ENCODE peak calls at places on chromosomes 11 and 22, in nine cellular contexts. One of them, this sample, is unnamed.

GRCh38 chr11:47132981-47133380 is 43.7 kb downstream of the ARFGAP2 start:
- DNase-seq in uterus: no peak
- DNase-seq in lower leg skin: no peak
- DNase-seq in GM23338: no peak
- DNase-seq in neuronal stem cell: no peak
- DNase-seq in GM23248: no peak
- DNase-seq in cardiac muscle cell: no peak
- DNase-seq in PC-3: no peak
- DNase-seq in fibroblast of mammary gland: no peak
- DNase-seq in this sample: no peak

GRCh38 chr22:35189559-35189958 is 67.7 kb upstream of the HMGXB4 start:
- DNase-seq in uterus: no peak
- DNase-seq in lower leg skin: no peak
- DNase-seq in GM23338: no peak
- DNase-seq in neuronal stem cell: no peak
- DNase-seq in GM23248: no peak
- DNase-seq in cardiac muscle cell: no peak
- DNase-seq in PC-3: no peak
- DNase-seq in fibroblast of mammary gland: no peak
- DNase-seq in this sample: no peak

GRCh38 chr11:74520316-74520715 is 26.8 kb upstream of the LIPT2 start:
- DNase-seq in uterus: no peak
- DNase-seq in lower leg skin: no peak
- DNase-seq in GM23338: no peak
- DNase-seq in neuronal stem cell: no peak
- DNase-seq in GM23248: no peak
- DNase-seq in cardiac muscle cell: no peak
- DNase-seq in PC-3: no peak
- DNase-seq in fibroblast of mammary gland: no peak
- DNase-seq in this sample: no peak

GRCh38 chr11:3218483-3219280 is at the start of gene MRGPRG:
- DNase-seq in uterus: no peak
- DNase-seq in lower leg skin: no peak
- DNase-seq in GM23338: no peak
- DNase-seq in neuronal stem cell: no peak
- DNase-seq in GM23248: no peak
- DNase-seq in cardiac muscle cell: no peak
- DNase-seq in PC-3: no peak
- DNase-seq in fibroblast of mammary gland: no peak
- DNase-seq in this sample: peak; percentile 68

GRCh38 chr11:117769530-117769929 is 27.5 kb downstream of the DSCAML1 start:
- DNase-seq in uterus: no peak
- DNase-seq in lower leg skin: no peak
- DNase-seq in GM23338: no peak
- DNase-seq in neuronal stem cell: no peak
- DNase-seq in GM23248: no peak
- DNase-seq in cardiac muscle cell: no peak
- DNase-seq in PC-3: no peak
- DNase-seq in fibroblast of mammary gland: no peak
- DNase-seq in this sample: no peak

GRCh38 chr11:1053121-1053901 is 16.8 kb upstream of the MUC6 start:
- DNase-seq in uterus: no peak
- DNase-seq in lower leg skin: no peak
- DNase-seq in GM23338: no peak
- DNase-seq in neuronal stem cell: no peak
- DNase-seq in GM23248: peak; percentile 30
- DNase-seq in cardiac muscle cell: peak; percentile 34
- DNase-seq in PC-3: peak; percentile 27
- DNase-seq in fibroblast of mammary gland: no peak
- DNase-seq in this sample: no peak

GRCh38 chr22:45273452-45274075 is 11.2 kb upstream of the UPK3A start:
- DNase-seq in uterus: no peak
- DNase-seq in lower leg skin: no peak
- DNase-seq in GM23338: no peak
- DNase-seq in neuronal stem cell: no peak
- DNase-seq in GM23248: no peak
- DNase-seq in cardiac muscle cell: no peak
- DNase-seq in PC-3: no peak
- DNase-seq in fibroblast of mammary gland: no peak
- DNase-seq in this sample: no peak

GRCh38 chr11:23897453-23898289 is 599.2 kb upstream of the LUZP2 start:
- DNase-seq in uterus: no peak
- DNase-seq in lower leg skin: no peak
- DNase-seq in GM23338: no peak
- DNase-seq in neuronal stem cell: no peak
- DNase-seq in GM23248: peak; percentile 93
- DNase-seq in cardiac muscle cell: peak; percentile 85
- DNase-seq in PC-3: peak; percentile 1
- DNase-seq in fibroblast of mammary gland: peak; percentile 93
- DNase-seq in this sample: no peak

GRCh38 chr11:31882951-31883392 is 71.8 kb upstream of the PAX6 start:
- DNase-seq in uterus: no peak
- DNase-seq in lower leg skin: no peak
- DNase-seq in GM23338: peak; percentile 35
- DNase-seq in neuronal stem cell: peak; percentile 23
- DNase-seq in GM23248: peak; percentile 12
- DNase-seq in cardiac muscle cell: no peak
- DNase-seq in PC-3: peak; percentile 32
- DNase-seq in fibroblast of mammary gland: no peak
- DNase-seq in this sample: no peak

GRCh38 chr11:85827768-85828639 is 17.1 kb upstream of the SYTL2 start:
- DNase-seq in uterus: no peak
- DNase-seq in lower leg skin: no peak
- DNase-seq in GM23338: no peak
- DNase-seq in neuronal stem cell: no peak
- DNase-seq in GM23248: peak; percentile 89
- DNase-seq in cardiac muscle cell: peak; percentile 69
- DNase-seq in PC-3: peak; percentile 97
- DNase-seq in fibroblast of mammary gland: peak; percentile 93
- DNase-seq in this sample: no peak

GRCh38 chr11:37504066-37504611 is 906.1 kb upstream of the RAG2 start:
- DNase-seq in uterus: no peak
- DNase-seq in lower leg skin: no peak
- DNase-seq in GM23338: peak; percentile 0
- DNase-seq in neuronal stem cell: peak; percentile 21
- DNase-seq in GM23248: peak; percentile 33
- DNase-seq in cardiac muscle cell: peak; percentile 78
- DNase-seq in PC-3: peak; percentile 92
- DNase-seq in fibroblast of mammary gland: peak; percentile 88
- DNase-seq in this sample: no peak

GRCh38 chr11:118615996-118616395 is 8.6 kb downstream of the PHLDB1 start:
- DNase-seq in uterus: peak; percentile 12
- DNase-seq in lower leg skin: no peak
- DNase-seq in GM23338: peak; percentile 70
- DNase-seq in neuronal stem cell: no peak
- DNase-seq in GM23248: no peak
- DNase-seq in cardiac muscle cell: no peak
- DNase-seq in PC-3: no peak
- DNase-seq in fibroblast of mammary gland: no peak
- DNase-seq in this sample: peak; percentile 68

GRCh38 chr11:2535673-2536439 is 91.0 kb downstream of the KCNQ1 start:
- DNase-seq in uterus: no peak
- DNase-seq in lower leg skin: no peak
- DNase-seq in GM23338: no peak
- DNase-seq in neuronal stem cell: no peak
- DNase-seq in GM23248: no peak
- DNase-seq in cardiac muscle cell: no peak
- DNase-seq in PC-3: no peak
- DNase-seq in fibroblast of mammary gland: no peak
- DNase-seq in this sample: peak; percentile 68

GRCh38 chr11:111408789-111409727 is 30.0 kb upstream of the POU2AF1 start:
- DNase-seq in uterus: no peak
- DNase-seq in lower leg skin: no peak
- DNase-seq in GM23338: no peak
- DNase-seq in neuronal stem cell: no peak
- DNase-seq in GM23248: peak; percentile 52
- DNase-seq in cardiac muscle cell: peak; percentile 76
- DNase-seq in PC-3: no peak
- DNase-seq in fibroblast of mammary gland: peak; percentile 92
- DNase-seq in this sample: no peak

GRCh38 chr11:121533556-121534050 is 80.8 kb upstream of the SORL1-AS1 start:
- DNase-seq in uterus: no peak
- DNase-seq in lower leg skin: peak; percentile 2
- DNase-seq in GM23338: no peak
- DNase-seq in neuronal stem cell: no peak
- DNase-seq in GM23248: no peak
- DNase-seq in cardiac muscle cell: no peak
- DNase-seq in PC-3: no peak
- DNase-seq in fibroblast of mammary gland: no peak
- DNase-seq in this sample: no peak

GRCh38 chr11:73390601-73391565 is 14.7 kb downstream of the RELT start:
- DNase-seq in uterus: no peak
- DNase-seq in lower leg skin: no peak
- DNase-seq in GM23338: no peak
- DNase-seq in neuronal stem cell: no peak
- DNase-seq in GM23248: no peak
- DNase-seq in cardiac muscle cell: no peak
- DNase-seq in PC-3: no peak
- DNase-seq in fibroblast of mammary gland: no peak
- DNase-seq in this sample: no peak
- H3K4me3 ChIP-seq in uterus: no peak overlapping the region
- H3K4me3 ChIP-seq in lower leg skin: no peak overlapping the region
- H3K4me3 ChIP-seq in GM23338: no peak overlapping the region
- H3K4me3 ChIP-seq in neuronal stem cell: no peak overlapping the region
- H3K4me3 ChIP-seq in GM23248: no peak overlapping the region
- H3K4me3 ChIP-seq in cardiac muscle cell: no peak overlapping the region
- H3K4me3 ChIP-seq in PC-3: no peak overlapping the region
- H3K4me3 ChIP-seq in fibroblast of mammary gland: no peak overlapping the region
- H3K4me3 ChIP-seq in this sample: no peak overlapping the region

DNA sequence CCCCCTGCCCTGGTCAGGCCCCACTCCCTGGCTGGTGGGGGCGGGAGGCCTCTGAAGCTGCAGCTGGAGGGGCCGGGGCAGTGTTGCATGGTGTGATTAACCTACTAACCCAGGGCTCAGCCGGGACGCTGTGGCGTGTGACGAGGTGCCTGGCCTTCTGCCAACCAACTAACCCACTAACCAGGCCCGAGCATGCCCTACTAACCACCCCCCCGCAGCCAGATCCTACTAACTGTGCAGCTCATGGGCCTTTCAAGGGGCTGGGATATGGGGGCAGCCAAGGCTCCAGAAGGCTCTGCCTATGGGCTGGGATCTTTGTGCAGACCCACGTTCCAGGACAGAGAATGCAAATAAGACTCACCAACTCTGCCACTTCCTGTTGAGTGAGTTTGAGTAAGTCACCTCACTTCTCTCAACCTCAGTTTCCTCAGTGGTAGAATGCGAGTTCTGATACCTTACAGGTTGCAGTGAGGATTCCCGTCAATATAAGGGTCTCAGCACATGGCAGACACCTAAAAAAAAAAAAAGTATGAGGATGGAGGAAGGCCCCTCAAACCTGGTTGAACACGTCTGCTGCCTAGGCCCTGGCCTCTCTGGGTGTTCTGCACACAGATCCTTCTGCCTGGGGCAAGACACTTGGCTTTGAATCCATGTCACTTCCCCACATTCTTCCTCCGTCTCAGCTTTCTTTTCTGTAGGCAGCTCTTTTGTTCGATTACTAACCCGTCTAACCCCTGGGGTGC is 14.1 kb downstream of the MIAT start:
- DNase-seq in uterus: peak; percentile 29
- DNase-seq in lower leg skin: peak; percentile 51
- DNase-seq in GM23338: peak; percentile 58
- DNase-seq in neuronal stem cell: no peak
- DNase-seq in GM23248: no peak
- DNase-seq in cardiac muscle cell: no peak
- DNase-seq in PC-3: no peak
- DNase-seq in fibroblast of mammary gland: no peak
- DNase-seq in this sample: no peak
- H3K4me3 ChIP-seq in uterus: no peak overlapping the region
- H3K4me3 ChIP-seq in lower leg skin: no peak overlapping the region
- H3K4me3 ChIP-seq in GM23338: peak overlapping the region; percentile 96
- H3K4me3 ChIP-seq in neuronal stem cell: no peak overlapping the region
- H3K4me3 ChIP-seq in GM23248: no peak overlapping the region
- H3K4me3 ChIP-seq in cardiac muscle cell: no peak overlapping the region
- H3K4me3 ChIP-seq in PC-3: no peak overlapping the region
- H3K4me3 ChIP-seq in fibroblast of mammary gland: no peak overlapping the region
- H3K4me3 ChIP-seq in this sample: no peak overlapping the region

DNA sequence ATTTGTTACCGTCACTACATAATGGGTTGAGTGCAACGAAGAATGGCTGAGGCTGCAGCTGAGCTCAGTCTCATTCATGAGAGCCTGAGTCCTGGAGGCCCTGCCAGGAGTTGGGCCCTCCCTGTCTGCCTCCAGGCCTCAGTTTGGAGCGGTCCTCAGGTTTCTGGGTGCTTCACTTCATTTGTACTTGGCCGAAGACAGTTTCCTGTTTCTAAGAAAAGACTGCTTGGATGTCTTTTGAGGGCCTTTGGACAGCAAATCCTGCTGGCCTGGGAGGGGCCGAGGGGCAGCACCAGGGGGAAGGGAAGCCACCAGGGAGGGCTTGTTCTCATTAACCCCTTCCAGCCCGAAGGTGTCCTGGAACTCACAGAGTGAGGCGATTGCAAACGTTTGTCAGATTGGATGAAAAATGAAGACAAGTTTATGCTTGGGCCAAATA is 163.1 kb downstream of the ETS1 start:
- DNase-seq in uterus: peak; percentile 63
- DNase-seq in lower leg skin: no peak
- DNase-seq in GM23338: no peak
- DNase-seq in neuronal stem cell: no peak
- DNase-seq in GM23248: peak; percentile 40
- DNase-seq in cardiac muscle cell: peak; percentile 53
- DNase-seq in PC-3: no peak
- DNase-seq in fibroblast of mammary gland: no peak
- DNase-seq in this sample: peak; percentile 84
- H3K4me3 ChIP-seq in uterus: no peak overlapping the region
- H3K4me3 ChIP-seq in lower leg skin: no peak overlapping the region
- H3K4me3 ChIP-seq in GM23338: no peak overlapping the region
- H3K4me3 ChIP-seq in neuronal stem cell: no peak overlapping the region
- H3K4me3 ChIP-seq in GM23248: no peak overlapping the region
- H3K4me3 ChIP-seq in cardiac muscle cell: no peak overlapping the region
- H3K4me3 ChIP-seq in PC-3: no peak overlapping the region
- H3K4me3 ChIP-seq in fibroblast of mammary gland: no peak overlapping the region
- H3K4me3 ChIP-seq in this sample: peak overlapping the region; percentile 8

GRCh38 chr11:35131760-35132159 is 7.2 kb upstream of the CD44 start:
- DNase-seq in uterus: no peak
- DNase-seq in lower leg skin: no peak
- DNase-seq in GM23338: no peak
- DNase-seq in neuronal stem cell: no peak
- DNase-seq in GM23248: no peak
- DNase-seq in cardiac muscle cell: no peak
- DNase-seq in PC-3: no peak
- DNase-seq in fibroblast of mammary gland: no peak
- DNase-seq in this sample: no peak
- H3K4me3 ChIP-seq in uterus: no peak overlapping the region
- H3K4me3 ChIP-seq in lower leg skin: no peak overlapping the region
- H3K4me3 ChIP-seq in GM23338: no peak overlapping the region
- H3K4me3 ChIP-seq in neuronal stem cell: no peak overlapping the region
- H3K4me3 ChIP-seq in GM23248: no peak overlapping the region
- H3K4me3 ChIP-seq in cardiac muscle cell: no peak overlapping the region
- H3K4me3 ChIP-seq in PC-3: no peak overlapping the region
- H3K4me3 ChIP-seq in fibroblast of mammary gland: no peak overlapping the region
- H3K4me3 ChIP-seq in this sample: no peak overlapping the region

DNA sequence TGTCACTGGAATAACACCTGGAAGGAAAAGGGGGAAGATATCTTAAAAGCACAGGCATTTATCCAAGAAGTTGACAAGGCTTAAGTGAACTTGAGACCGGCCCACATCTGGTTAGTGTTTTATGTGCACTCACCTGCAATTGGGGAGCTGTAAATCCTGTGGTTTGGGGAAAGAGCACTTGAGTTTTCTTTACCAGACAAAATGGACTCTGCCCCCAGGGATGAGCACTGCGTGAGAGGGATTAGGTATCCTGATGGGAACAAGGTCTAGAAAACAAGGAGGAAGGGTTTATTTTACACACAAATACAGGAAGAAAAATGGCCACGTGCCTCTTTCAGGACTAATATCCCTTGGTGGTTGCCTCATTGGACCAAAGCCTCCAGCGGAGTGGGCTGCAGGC is 15.1 kb downstream of the E2F8 start:
- DNase-seq in uterus: no peak
- DNase-seq in lower leg skin: no peak
- DNase-seq in GM23338: no peak
- DNase-seq in neuronal stem cell: no peak
- DNase-seq in GM23248: no peak
- DNase-seq in cardiac muscle cell: no peak
- DNase-seq in PC-3: no peak
- DNase-seq in fibroblast of mammary gland: no peak
- DNase-seq in this sample: no peak
- H3K4me3 ChIP-seq in uterus: no peak overlapping the region
- H3K4me3 ChIP-seq in lower leg skin: no peak overlapping the region
- H3K4me3 ChIP-seq in GM23338: no peak overlapping the region
- H3K4me3 ChIP-seq in neuronal stem cell: no peak overlapping the region
- H3K4me3 ChIP-seq in GM23248: no peak overlapping the region
- H3K4me3 ChIP-seq in cardiac muscle cell: no peak overlapping the region
- H3K4me3 ChIP-seq in PC-3: no peak overlapping the region
- H3K4me3 ChIP-seq in fibroblast of mammary gland: no peak overlapping the region
- H3K4me3 ChIP-seq in this sample: no peak overlapping the region